ENCODE peak calls at places on chromosome X, in seven cellular contexts. A, N, E, D, Y, O and S are unnamed samples.

GRCh38 chrX:118536687-118537461 is 41.3 kb downstream of the DOCK11 start:
- DNase-seq in A (no peak), N (no peak), D (peak), O (no peak), Y (no peak), E (peak), S (no peak)

GRCh38 chrX:123348468-123348867 is 164.4 kb downstream of the GRIA3 start:
- DNase-seq in A (no peak), Y (no peak), D (no peak), N (no peak), O (no peak), E (peak), S (no peak)

GRCh38 chrX:8125566-8125965 is 45.5 kb downstream of the VCX2 start:
- DNase-seq in Y (no peak), E (no peak), A (no peak), D (no peak), N (no peak), O (no peak), S (no peak)

GRCh38 chrX:274904-275475 is 6.2 kb upstream of the PLCXD1 start:
- DNase-seq in O (peak), D (peak), A (no peak), N (no peak), Y (peak), E (no peak), S (no peak)

GRCh38 chrX:154834562-154834961 is at the start of gene SMIM9:
- DNase-seq in N (no peak), A (no peak), D (no peak), E (no peak), Y (no peak), O (no peak), S (no peak)

GRCh38 chrX:140038842-140039241 is 73.5 kb upstream of the CXorf66 start:
- DNase-seq in Y (no peak), A (no peak), N (no peak), O (no peak), D (no peak), E (no peak), S (no peak)

GRCh38 chrX:17977696-17978095 is 116.6 kb upstream of the RAI2 start:
- DNase-seq in E (no peak), O (no peak), N (no peak), D (no peak), Y (no peak), A (no peak), S (no peak)

GRCh38 chrX:77422886-77423648 is 24.1 kb upstream of the FGF16 start:
- DNase-seq in Y (no peak), A (no peak), D (no peak), N (no peak), O (no peak), E (no peak), S (no peak)

GRCh38 chrX:136200466-136200865 is 50.7 kb downstream of the MAP7D3 start:
- DNase-seq in Y (no peak), N (no peak), D (peak), A (no peak), O (no peak), E (peak), S (no peak)

GRCh38 chrX:1433646-1434357 is 18.9 kb downstream of the ASMTL start:
- DNase-seq in E (no peak), A (no peak), O (no peak), D (no peak), Y (no peak), N (no peak), S (no peak)

GRCh38 chrX:136708348-136708747 is 60.4 kb downstream of the CD40LG start:
- DNase-seq in O (no peak), Y (no peak), N (no peak), E (no peak), D (no peak), A (no peak), S (no peak)

GRCh38 chrX:154597221-154597620 is 12.3 kb downstream of the CTAG1A start:
- DNase-seq in E (no peak), D (no peak), N (no peak), A (no peak), O (no peak), Y (no peak), S (no peak)

GRCh38 chrX:54248309-54248708 is 65.3 kb upstream of the FAM120C start:
- DNase-seq in N (peak), Y (no peak), E (peak), D (no peak), O (no peak), A (no peak), S (no peak)

GRCh38 chrX:124594017-124594651 is 247.8 kb downstream of the SH2D1A start:
- DNase-seq in N (no peak), O (peak), E (no peak), A (no peak), Y (no peak), D (no peak), S (peak)

GRCh38 chrX:88397551-88397950 is 349.5 kb upstream of the CPXCR1 start:
- DNase-seq in Y (no peak), A (no peak), E (no peak), O (no peak), D (no peak), N (no peak), S (no peak)

GRCh38 chrX:7390446-7390845 is 242.5 kb upstream of the PUDP start:
- DNase-seq in Y (no peak), D (no peak), O (no peak), E (no peak), N (no peak), A (no peak), S (no peak)

GRCh38 chrX:53320543-53321215 is 39.3 kb upstream of the IQSEC2 start:
- DNase-seq in Y (no peak), A (no peak), O (peak), D (no peak), E (no peak), N (no peak), S (no peak)

GRCh38 chrX:14829643-14830042 is 43.2 kb downstream of the FANCB start:
- DNase-seq in D (no peak), N (no peak), O (no peak), A (no peak), E (no peak), Y (no peak), S (no peak)

GRCh38 chrX:13066391-13066790 is 22.0 kb upstream of the FAM9C start:
- DNase-seq in N (no peak), A (no peak), O (no peak), E (no peak), Y (no peak), D (no peak), S (no peak)

DNA sequence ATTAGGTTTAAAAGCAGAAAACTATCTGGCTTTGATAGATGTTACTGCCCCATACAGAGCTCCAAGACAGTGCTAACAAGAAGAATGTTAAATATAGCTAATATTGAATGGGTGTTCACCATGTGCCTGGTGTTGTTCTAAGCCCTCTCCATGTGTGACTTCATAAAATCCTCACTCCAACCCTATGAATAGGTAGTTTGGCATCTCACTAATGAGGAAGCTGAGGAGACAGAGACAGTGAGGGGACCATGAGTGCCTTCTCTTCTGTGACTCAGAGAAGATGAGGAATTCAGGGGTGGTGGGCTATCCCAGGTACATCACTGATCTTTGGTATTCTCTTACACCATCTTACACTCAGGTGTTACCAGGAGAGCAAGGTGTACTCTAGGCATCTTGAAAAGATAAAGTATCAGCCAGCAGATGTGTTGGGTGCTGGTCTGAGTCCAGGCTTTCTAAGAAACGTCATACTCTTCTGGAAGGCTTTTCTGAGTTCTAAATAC is 6.1 kb downstream of the PPP1R2C start:
- DNase-seq in Y (no peak), E (no peak), D (no peak), O (no peak), A (no peak), N (no peak), S (no peak)
- H3K4me3 ChIP-seq in Y (no peak), E (no peak), D (no peak), O (no peak), A (no peak), N (no peak), S (no peak)

GRCh38 chrX:16638533-16638932 is 11.4 kb upstream of the S100G start:
- DNase-seq in O (no peak), Y (no peak), E (peak), D (no peak), N (no peak), A (no peak), S (no peak)

GRCh38 chrX:16639966-16640365 is 10.0 kb upstream of the S100G start:
- DNase-seq in O (no peak), N (no peak), D (no peak), E (no peak), A (no peak), Y (no peak), S (no peak)

GRCh38 chrX:16640823-16641222 is 9.1 kb upstream of the S100G start:
- DNase-seq in D (no peak), Y (no peak), O (no peak), A (no peak), N (no peak), E (no peak), S (no peak)

GRCh38 chrX:16646366-16647168 is 3.4 kb upstream of the S100G start:
- DNase-seq in Y (no peak), E (no peak), D (no peak), A (no peak), N (no peak), O (no peak), S (no peak)

DNA sequence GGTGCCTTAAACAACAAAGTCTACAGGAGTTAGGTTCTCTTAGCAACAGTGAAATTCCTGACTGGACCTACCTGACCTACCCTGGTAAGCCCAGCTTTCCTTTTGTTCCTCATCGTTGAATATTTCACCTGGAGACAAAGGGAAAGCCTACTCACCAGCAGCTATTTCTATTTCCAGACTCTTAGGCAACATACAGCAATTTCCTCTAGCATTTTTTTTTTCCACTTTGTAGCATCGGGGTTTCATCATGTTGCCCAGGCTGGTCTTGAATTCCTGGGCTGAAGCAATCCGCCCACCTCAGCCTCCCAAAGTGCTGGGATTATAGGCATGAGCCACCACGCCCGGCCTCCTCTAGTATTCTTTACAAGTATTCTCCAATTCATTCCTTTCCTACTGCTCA is 6.8 kb upstream of the S100G start:
- DNase-seq in D (no peak), O (no peak), Y (no peak), A (no peak), E (peak), N (no peak), S (peak)
- H3K4me3 ChIP-seq in D (no peak), O (no peak), Y (no peak), A (no peak), E (no peak), N (no peak), S (no peak)

DNA sequence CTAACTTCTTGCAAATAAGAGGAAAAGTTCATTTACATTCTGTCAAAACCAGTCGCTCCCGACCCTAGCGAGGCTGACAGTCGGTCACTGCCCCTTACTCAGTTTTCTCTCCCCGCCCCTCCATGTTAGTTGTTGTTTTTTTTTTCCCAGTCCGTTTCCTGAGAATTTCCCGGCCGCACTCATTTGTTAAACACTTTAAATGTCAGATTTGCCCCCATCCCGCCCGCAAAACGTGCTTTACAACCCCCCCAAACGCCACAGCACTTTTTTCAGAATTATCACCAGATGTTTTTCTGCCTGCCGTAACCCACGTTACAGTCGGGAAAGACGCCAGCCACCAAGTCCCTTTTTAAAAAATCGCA is 88.9 kb downstream of the HPRT1 start:
- DNase-seq in O (no peak), Y (no peak), A (no peak), N (no peak), E (no peak), D (no peak), S (no peak)
- H3K4me3 ChIP-seq in O (peak), Y (peak), A (peak), N (peak), E (peak), D (peak), S (peak)

GRCh38 chrX:10089378-10089795 is 67.4 kb upstream of the CLCN4 start:
- DNase-seq in A (no peak), D (no peak), N (no peak), E (peak), O (no peak), Y (no peak), S (no peak)

GRCh38 chrX:10086683-10087082 is 70.1 kb upstream of the CLCN4 start:
- DNase-seq in A (no peak), N (no peak), O (no peak), E (no peak), Y (no peak), D (no peak), S (no peak)

GRCh38 chrX:10087391-10087790 is 69.4 kb upstream of the CLCN4 start:
- DNase-seq in N (no peak), E (no peak), O (no peak), A (no peak), Y (no peak), D (no peak), S (no peak)

GRCh38 chrX:10083809-10084208 is 73.0 kb upstream of the CLCN4 start:
- DNase-seq in Y (no peak), O (no peak), D (no peak), N (no peak), E (no peak), A (no peak), S (no peak)

DNA sequence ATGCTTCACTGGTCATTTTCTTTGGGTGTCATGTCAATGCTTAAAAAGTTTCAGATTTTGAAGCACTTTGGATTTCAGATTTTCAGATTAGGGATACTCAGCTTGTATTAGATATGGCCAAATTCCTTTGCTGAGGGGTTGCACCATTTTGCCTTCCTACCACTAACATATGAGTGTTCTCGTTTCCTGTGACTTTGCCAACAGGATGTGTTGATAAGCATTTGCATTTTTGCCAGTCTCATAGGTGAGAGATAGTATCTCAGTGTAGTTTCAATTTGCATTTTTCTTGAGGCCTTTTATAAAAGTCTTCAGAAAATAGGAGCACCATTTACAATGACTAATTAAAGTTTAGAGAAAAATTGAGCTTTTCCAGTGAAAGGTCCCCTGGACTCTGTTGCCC is 71.6 kb upstream of the CLCN4 start:
- DNase-seq in A (no peak), N (no peak), O (no peak), D (no peak), Y (no peak), E (no peak), S (no peak)
- H3K4me3 ChIP-seq in A (no peak), N (no peak), O (no peak), D (no peak), Y (no peak), E (no peak), S (no peak)

GRCh38 chrX:110791206-110791605 is 4.4 kb downstream of the CHRDL1 start:
- DNase-seq in D (no peak), O (no peak), N (no peak), E (no peak), Y (no peak), A (no peak), S (no peak)
- H3K4me3 ChIP-seq in D (no peak), O (no peak), N (no peak), E (no peak), Y (no peak), A (no peak), S (no peak)